ENCODE peak calls at places on chromosomes 13 and 19, in eight cellular contexts. V, I, B, L, N, K, X and Q are unnamed samples.

GRCh38 chr13:44934724-44935123 is 54.5 kb downstream of the NUFIP1 start:
- DNase-seq in N (peak; percentile 49), L (peak; percentile 65), X (no peak), B (peak; percentile 64), I (no peak), V (no peak), K (peak; percentile 80), Q (peak; percentile 71)

GRCh38 chr13:21371011-21371410 is 88.1 kb downstream of the ZDHHC20 start:
- DNase-seq in K (peak; percentile 47), B (peak; percentile 57), V (no peak), N (peak; percentile 29), I (no peak), X (no peak), L (no peak), Q (peak; percentile 29)

GRCh38 chr19:40927567-40927966 is 45.5 kb upstream of the CYP2A7 start:
- DNase-seq in N (no peak), I (no peak), X (no peak), V (no peak), B (no peak), K (no peak), L (no peak), Q (no peak)

GRCh38 chr19:42191855-42192254 is 25.6 kb downstream of the DEDD2 start:
- DNase-seq in I (no peak), V (no peak), N (peak; percentile 84), X (no peak), L (no peak), B (peak; percentile 34), K (peak; percentile 93), Q (peak; percentile 91)

GRCh38 chr19:18269336-18269735 is 4.9 kb downstream of the IQCN start:
- DNase-seq in K (no peak), V (no peak), B (no peak), N (no peak), X (no peak), L (no peak), I (no peak), Q (no peak)

GRCh38 chr13:74032325-74032724 is 101.9 kb downstream of the KLF12 start:
- DNase-seq in B (no peak), N (no peak), I (no peak), K (no peak), L (no peak), X (no peak), V (no peak), Q (no peak)

GRCh38 chr13:85853161-85853894 is 54.1 kb upstream of the SLITRK6 start:
- DNase-seq in V (no peak), I (no peak), K (no peak), B (no peak), L (no peak), X (no peak), N (no peak), Q (no peak)

GRCh38 chr13:21675095-21676007 is 4.5 kb downstream of the FGF9 start:
- DNase-seq in N (no peak), X (no peak), I (peak; percentile 47), V (no peak), B (no peak), K (no peak), L (peak; percentile 5), Q (peak; percentile 6)

GRCh38 chr13:22061806-22062391 is 391.0 kb downstream of the FGF9 start:
- DNase-seq in B (no peak), X (peak; percentile 33), L (no peak), K (no peak), V (no peak), N (no peak), I (no peak), Q (no peak)

GRCh38 chr13:77222909-77223308 is 104.0 kb downstream of the MYCBP2 start:
- DNase-seq in V (no peak), L (no peak), I (no peak), N (no peak), K (no peak), B (no peak), X (no peak), Q (no peak)

GRCh38 chr19:2983351-2984195 is 6.2 kb downstream of the TLE6 start:
- DNase-seq in N (peak; percentile 75), V (peak; percentile 22), B (peak; percentile 93), X (no peak), I (no peak), L (peak; percentile 0), K (peak; percentile 70), Q (no peak)

GRCh38 chr13:96963786-96964475 is 30.3 kb downstream of the OXGR1 start:
- DNase-seq in B (no peak), X (no peak), L (no peak), I (no peak), V (no peak), N (no peak), K (no peak), Q (no peak)

GRCh38 chr19:44212865-44213346 is 574 bp downstream of the ZNF227 start:
- DNase-seq in X (no peak), N (peak; percentile 35), I (no peak), K (peak; percentile 59), L (peak; percentile 21), B (peak; percentile 31), V (no peak), Q (peak; percentile 65)